ENCODE peak calls at places on chromosomes 12 and 14, in nine cellular contexts. V is NB4, N is tibial artery, F is choroid plexus epithelial cell, Z is cardiac muscle cell, U is Caco-2, A is mucosa of descending colon, O is PC-9, J is endodermal cell. Y is an unnamed sample.

GRCh38 chr12:49809369-49810158 is 18.6 kb downstream of the NCKAP5L start:
- DNase-seq in A (no peak), Z (peak), V (peak), F (no peak), N (peak), U (no peak), J (peak), O (no peak), Y (no peak)

GRCh38 chr12:34605510-34605887 is 583.2 kb downstream of the ALG10 start:
- DNase-seq in A (peak), J (no peak), U (no peak), F (no peak), N (no peak), O (no peak), Z (no peak), V (no peak), Y (no peak)

GRCh38 chr12:111406474-111407370 is 999 bp downstream of the SH2B3 start:
- DNase-seq in J (peak), V (peak), F (no peak), Z (peak), N (peak), U (no peak), O (no peak), A (peak), Y (no peak)

GRCh38 chr14:63134801-63135200 is 69.4 kb upstream of the RHOJ start:
- DNase-seq in F (peak), V (peak), N (no peak), J (no peak), Z (peak), O (no peak), A (no peak), U (peak), Y (peak)

GRCh38 chr12:47236109-47236714 is 156.5 kb upstream of the AMIGO2 start:
- DNase-seq in N (no peak), F (peak), J (no peak), Z (no peak), O (no peak), A (no peak), V (no peak), U (no peak), Y (peak)

GRCh38 chr12:66168410-66168809 is 1.4 kb downstream of the TMBIM4 start:
- DNase-seq in F (no peak), A (no peak), V (peak), J (no peak), N (no peak), O (no peak), Z (no peak), U (no peak), Y (peak)

GRCh38 chr12:130838284-130838950 is 633 bp downstream of the STX2 start:
- DNase-seq in V (peak), O (no peak), J (peak), N (no peak), U (peak), A (no peak), Z (peak), F (peak), Y (no peak)

GRCh38 chr14:36505892-36506731 is 13.9 kb downstream of the NKX2-1 start:
- DNase-seq in V (no peak), A (no peak), F (no peak), N (no peak), Z (peak), J (peak), U (no peak), O (no peak), Y (no peak)

GRCh38 chr14:64191756-64192155 is 102.4 kb downstream of the ESR2 start:
- DNase-seq in N (no peak), V (no peak), J (no peak), O (peak), F (peak), A (no peak), U (no peak), Z (no peak), Y (peak)

GRCh38 chr14:44962573-44963528 is 861 bp downstream of the TOGARAM1 start:
- DNase-seq in N (peak), Z (peak), O (no peak), A (peak), U (peak), J (no peak), V (peak), F (peak), Y (peak)

GRCh38 chr12:51970904-51971646 is 19.6 kb downstream of the ACVR1B start:
- DNase-seq in U (peak), V (peak), J (peak), A (no peak), Z (peak), N (no peak), F (peak), O (no peak), Y (peak)
- H3K4me3 ChIP-seq in U (no peak), V (no peak), J (no peak), A (no peak), Z (no peak), N (no peak), F (no peak), O (no peak), Y (no peak)

GRCh38 chr14:75561013-75561432 is 17.4 kb upstream of the FLVCR2 start:
- DNase-seq in J (peak), Z (peak), N (peak), A (peak), O (peak), U (peak), V (peak), F (peak), Y (peak)
- TF ChIP-seq CTCF in J (peak), Z (peak), N (peak), A (peak), O (peak), U (peak), V (peak), F (peak), Y (peak)

DNA sequence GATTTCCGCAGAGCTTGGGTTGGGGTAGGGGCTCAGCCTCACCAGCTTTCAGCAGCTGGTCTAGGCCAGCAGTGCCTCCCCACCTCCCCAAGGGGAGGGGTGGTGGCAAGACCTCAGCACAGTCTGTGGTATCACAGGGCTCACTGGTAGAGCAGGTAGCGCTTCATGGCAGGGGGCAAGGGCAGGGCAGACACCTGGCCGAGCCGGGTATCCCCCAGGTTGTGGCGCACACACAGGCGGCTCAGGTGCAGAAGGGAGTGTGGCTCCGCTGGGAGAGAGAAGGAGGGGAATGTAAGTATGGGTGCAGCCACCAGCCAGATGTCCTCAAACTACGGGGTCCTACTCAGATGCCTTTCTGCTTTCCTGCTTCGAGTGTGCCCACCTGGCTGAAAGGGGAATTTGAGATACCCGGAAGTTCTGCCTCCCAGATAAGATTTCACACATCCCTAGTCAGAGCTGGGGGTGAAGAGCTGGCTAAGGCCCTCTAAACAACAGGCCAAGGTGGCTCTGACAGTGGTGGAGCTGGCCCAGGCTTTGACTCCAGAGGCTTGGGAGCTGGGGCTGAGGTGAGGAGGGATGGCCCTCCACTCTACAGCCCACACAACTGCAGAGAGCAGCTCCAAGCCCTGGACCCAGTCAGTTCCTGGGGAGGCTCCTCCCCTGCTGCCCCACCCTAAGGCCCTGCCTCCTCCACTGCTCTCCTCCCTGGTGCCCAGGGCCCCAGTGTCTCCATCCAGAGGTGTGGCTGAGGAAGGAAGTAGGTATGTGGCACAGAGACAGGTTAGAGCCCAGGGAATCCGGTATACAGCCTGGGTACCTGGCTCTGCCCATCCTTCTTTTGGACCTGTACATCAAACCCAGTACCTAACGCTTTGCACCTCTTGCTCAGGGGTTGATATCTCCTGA is 1.8 kb downstream of the SPSB2 start:
- DNase-seq in Z (no peak), N (no peak), V (peak), A (peak), O (peak), J (peak), U (peak), F (no peak), Y (no peak)
- H3K4me3 ChIP-seq in Z (no peak), N (peak), V (no peak), A (no peak), O (peak), J (peak), U (no peak), F (no peak), Y (peak)

DNA sequence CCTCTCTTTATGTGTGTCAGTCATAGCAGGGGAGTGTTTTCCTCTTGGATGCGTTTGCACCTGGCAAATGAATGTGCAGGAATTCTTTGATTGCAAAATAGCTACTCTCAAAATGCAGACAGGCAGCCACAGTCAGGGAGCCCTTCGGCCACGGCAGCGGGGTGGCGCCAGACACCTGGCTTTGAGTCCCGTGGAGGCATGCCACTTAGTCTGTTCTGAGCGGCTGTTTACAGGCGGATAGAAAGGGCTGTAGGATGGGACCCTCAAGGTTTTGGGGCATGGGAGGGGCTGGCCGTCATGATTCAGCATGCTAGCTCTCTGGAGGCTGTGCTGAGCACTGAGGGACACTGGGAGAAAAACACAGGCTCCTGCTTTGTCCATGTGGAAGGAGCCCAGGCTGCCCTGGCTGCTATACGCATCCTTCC is 117.1 kb downstream of the SLC25A47 start:
- DNase-seq in F (peak), N (peak), A (peak), V (peak), J (peak), U (peak), O (peak), Z (peak), Y (peak)
- TF ChIP-seq CTCF in F (peak), N (no peak), A (peak), V (peak), J (peak), U (peak), O (peak), Z (peak), Y (peak)

DNA sequence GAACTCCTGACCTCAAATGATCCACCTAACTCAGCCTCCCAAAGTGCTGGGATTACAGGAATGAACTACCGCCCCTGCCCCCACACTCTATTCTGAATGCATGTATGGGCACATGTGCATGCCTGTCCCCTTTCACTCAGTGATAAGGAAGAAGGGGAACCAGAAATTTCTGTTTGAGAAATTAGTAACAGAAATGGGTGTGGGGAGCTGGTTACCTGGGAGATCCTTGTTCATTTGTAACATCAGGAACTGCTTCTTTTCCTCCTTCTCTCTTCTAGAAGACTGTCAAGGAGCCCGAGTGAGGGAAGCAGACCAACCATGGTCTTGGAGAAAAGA is 3.5 kb downstream of the PPP1R3E start:
- DNase-seq in N (no peak), J (no peak), Z (no peak), U (no peak), V (no peak), F (no peak), A (no peak), O (no peak), Y (no peak)
- H3K4me3 ChIP-seq in N (no peak), J (no peak), Z (no peak), U (no peak), V (no peak), F (no peak), A (no peak), O (no peak), Y (no peak)

GRCh38 chr12:129067482-129067881 is 214.2 kb downstream of the GLT1D1 start:
- DNase-seq in J (peak), A (no peak), Z (peak), O (no peak), U (no peak), N (no peak), F (peak), V (peak), Y (no peak)
- TF ChIP-seq CTCF in J (peak), A (no peak), Z (no peak), O (no peak), U (no peak), N (no peak), F (no peak), V (peak), Y (no peak)

DNA sequence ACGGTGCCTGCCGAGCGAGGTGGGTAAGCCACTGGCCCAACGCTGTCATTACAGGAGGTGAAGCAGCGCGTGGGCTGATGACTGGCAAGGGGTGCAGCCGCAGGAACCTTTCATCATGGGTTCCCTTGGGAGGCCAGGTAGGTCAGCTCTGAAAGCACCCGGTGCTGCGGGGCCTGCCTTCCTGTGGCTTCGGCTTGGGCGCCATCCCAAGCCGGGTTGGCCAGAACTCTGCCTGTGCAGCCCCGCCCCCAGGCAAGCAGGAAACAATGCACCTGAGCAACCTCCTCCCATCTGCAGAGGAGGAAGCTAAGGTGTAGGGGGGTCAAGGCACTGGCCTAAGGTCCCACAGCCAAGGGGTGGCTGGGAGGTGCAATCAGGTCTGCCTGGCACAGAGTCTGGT is 20.0 kb upstream of the HHIPL1 start:
- DNase-seq in U (no peak), Z (no peak), V (no peak), N (no peak), F (no peak), A (peak), J (peak), O (no peak), Y (no peak)
- H3K4me3 ChIP-seq in U (no peak), Z (no peak), V (no peak), N (no peak), F (no peak), A (no peak), J (no peak), O (no peak), Y (no peak)